ENCODE peak calls at places on chromosome 6, in four cellular contexts. M is fibroblast of the conjunctiva; I is RWPE1; R is CD8-positive, alpha-beta memory T cell. P is an unnamed sample.

GRCh38 chr6:144087789-144088426 is 7.5 kb downstream of the SF3B5 start:
- DNase-seq in M (no peak), R (no peak), I (no peak), P (no peak)

GRCh38 chr6:130070747-130071146 is 52.4 kb downstream of the L3MBTL3 start:
- DNase-seq in M (no peak), I (no peak), R (no peak), P (no peak)

GRCh38 chr6:157203312-157203744 is 120.0 kb downstream of the TMEM242 start:
- DNase-seq in I (no peak), R (no peak), M (no peak), P (no peak)

GRCh38 chr6:148700713-148701392 is 46.0 kb upstream of the UST start:
- DNase-seq in R (no peak), I (peak), M (no peak), P (no peak)

GRCh38 chr6:108561742-108562502 is 1.2 kb downstream of the FOXO3 start:
- DNase-seq in M (no peak), R (no peak), I (peak), P (no peak)

GRCh38 chr6:127300411-127300810 is 33.7 kb downstream of the RNF146 start:
- DNase-seq in M (peak), I (no peak), R (no peak), P (no peak)

GRCh38 chr6:131945971-131946370 is 5.2 kb downstream of the CCN2 start:
- DNase-seq in M (no peak), R (no peak), I (no peak), P (no peak)

GRCh38 chr6:15073344-15073789 is 172.5 kb upstream of the JARID2 start:
- DNase-seq in M (no peak), I (peak), R (no peak), P (no peak)

GRCh38 chr6:77136086-77136485 is 327.2 kb downstream of the HTR1B start:
- DNase-seq in M (no peak), R (no peak), I (peak), P (no peak)

P was measured in esophagus squamous epithelium.